ENCODE peak calls at places on chromosomes 12 and 14, in seven cellular contexts. One of them, this sample, is unnamed.

GRCh38 chr12:114735680-114736374 is 51.9 kb upstream of the TBX3 start:
- DNase-seq in upper lobe of right lung: no peak
- DNase-seq in lower lobe of right lung: no peak
- DNase-seq in astrocyte of the spinal cord: no peak
- DNase-seq in prostate gland: no peak
- DNase-seq in HFF-Myc: no peak
- DNase-seq in fibroblast of mammary gland: no peak
- DNase-seq in this sample: no peak

GRCh38 chr14:68146812-68147211 is 327.2 kb downstream of the RAD51B start:
- DNase-seq in upper lobe of right lung: no peak
- DNase-seq in lower lobe of right lung: no peak
- DNase-seq in astrocyte of the spinal cord: peak
- DNase-seq in fibroblast of mammary gland: peak
- DNase-seq in HFF-Myc: peak
- DNase-seq in prostate gland: peak
- DNase-seq in this sample: no peak

GRCh38 chr12:120397827-120398563 is 29.0 kb upstream of the MSI1 start:
- DNase-seq in astrocyte of the spinal cord: peak
- DNase-seq in HFF-Myc: no peak
- DNase-seq in prostate gland: peak
- DNase-seq in lower lobe of right lung: no peak
- DNase-seq in fibroblast of mammary gland: no peak
- DNase-seq in upper lobe of right lung: no peak
- DNase-seq in this sample: no peak

GRCh38 chr12:57816855-57817151 is 1.7 kb downstream of the AVIL start:
- DNase-seq in HFF-Myc: no peak
- DNase-seq in lower lobe of right lung: peak
- DNase-seq in prostate gland: no peak
- DNase-seq in fibroblast of mammary gland: peak
- DNase-seq in upper lobe of right lung: no peak
- DNase-seq in astrocyte of the spinal cord: no peak
- DNase-seq in this sample: no peak

GRCh38 chr14:29724991-29725390 is 202.7 kb downstream of the PRKD1 start:
- DNase-seq in prostate gland: no peak
- DNase-seq in HFF-Myc: no peak
- DNase-seq in astrocyte of the spinal cord: peak
- DNase-seq in upper lobe of right lung: no peak
- DNase-seq in lower lobe of right lung: no peak
- DNase-seq in fibroblast of mammary gland: peak
- DNase-seq in this sample: no peak

GRCh38 chr12:31231611-31232360 is 94.2 kb downstream of the SINHCAF start:
- DNase-seq in upper lobe of right lung: no peak
- DNase-seq in lower lobe of right lung: peak
- DNase-seq in HFF-Myc: no peak
- DNase-seq in fibroblast of mammary gland: no peak
- DNase-seq in prostate gland: no peak
- DNase-seq in astrocyte of the spinal cord: no peak
- DNase-seq in this sample: no peak

GRCh38 chr12:48765753-48766162 is 23.1 kb downstream of the ADCY6 start:
- DNase-seq in fibroblast of mammary gland: peak
- DNase-seq in prostate gland: no peak
- DNase-seq in upper lobe of right lung: no peak
- DNase-seq in HFF-Myc: no peak
- DNase-seq in lower lobe of right lung: no peak
- DNase-seq in astrocyte of the spinal cord: no peak
- DNase-seq in this sample: no peak

GRCh38 chr14:35883677-35884293 is 57.6 kb downstream of the BRMS1L start:
- DNase-seq in lower lobe of right lung: no peak
- DNase-seq in prostate gland: no peak
- DNase-seq in upper lobe of right lung: no peak
- DNase-seq in HFF-Myc: no peak
- DNase-seq in astrocyte of the spinal cord: peak
- DNase-seq in fibroblast of mammary gland: peak
- DNase-seq in this sample: no peak

GRCh38 chr14:37622231-37622923 is 26.9 kb downstream of the TTC6 start:
- DNase-seq in prostate gland: no peak
- DNase-seq in upper lobe of right lung: no peak
- DNase-seq in fibroblast of mammary gland: peak
- DNase-seq in HFF-Myc: no peak
- DNase-seq in astrocyte of the spinal cord: peak
- DNase-seq in lower lobe of right lung: no peak
- DNase-seq in this sample: no peak

GRCh38 chr12:107670999-107671643 is 14.5 kb upstream of the PWP1 start:
- DNase-seq in prostate gland: no peak
- DNase-seq in astrocyte of the spinal cord: no peak
- DNase-seq in lower lobe of right lung: no peak
- DNase-seq in upper lobe of right lung: no peak
- DNase-seq in fibroblast of mammary gland: peak
- DNase-seq in HFF-Myc: no peak
- DNase-seq in this sample: peak

GRCh38 chr12:76764856-76765255 is 941 bp downstream of the ZDHHC17 start:
- DNase-seq in fibroblast of mammary gland: peak
- DNase-seq in astrocyte of the spinal cord: peak
- DNase-seq in HFF-Myc: no peak
- DNase-seq in upper lobe of right lung: no peak
- DNase-seq in lower lobe of right lung: no peak
- DNase-seq in prostate gland: peak
- DNase-seq in this sample: no peak

GRCh38 chr12:17680220-17680619 is 409.8 kb downstream of the RERGL start:
- DNase-seq in upper lobe of right lung: no peak
- DNase-seq in fibroblast of mammary gland: no peak
- DNase-seq in lower lobe of right lung: no peak
- DNase-seq in astrocyte of the spinal cord: no peak
- DNase-seq in HFF-Myc: no peak
- DNase-seq in prostate gland: no peak
- DNase-seq in this sample: peak

GRCh38 chr14:53391156-53391555 is 238.0 kb upstream of the DDHD1 start:
- DNase-seq in astrocyte of the spinal cord: peak
- DNase-seq in prostate gland: no peak
- DNase-seq in lower lobe of right lung: no peak
- DNase-seq in fibroblast of mammary gland: peak
- DNase-seq in HFF-Myc: peak
- DNase-seq in upper lobe of right lung: no peak
- DNase-seq in this sample: no peak

GRCh38 chr14:72646861-72647528 is 246.9 kb downstream of the DPF3 start:
- DNase-seq in lower lobe of right lung: no peak
- DNase-seq in upper lobe of right lung: no peak
- DNase-seq in HFF-Myc: no peak
- DNase-seq in astrocyte of the spinal cord: peak
- DNase-seq in prostate gland: no peak
- DNase-seq in fibroblast of mammary gland: peak
- DNase-seq in this sample: no peak

GRCh38 chr12:60926256-60926655 is 1330.4 kb downstream of the SLC16A7 start:
- DNase-seq in astrocyte of the spinal cord: no peak
- DNase-seq in upper lobe of right lung: no peak
- DNase-seq in lower lobe of right lung: no peak
- DNase-seq in fibroblast of mammary gland: no peak
- DNase-seq in HFF-Myc: no peak
- DNase-seq in prostate gland: no peak
- DNase-seq in this sample: no peak

GRCh38 chr14:35386673-35387125 is 17.9 kb downstream of the NFKBIA start:
- DNase-seq in prostate gland: peak
- DNase-seq in astrocyte of the spinal cord: no peak
- DNase-seq in upper lobe of right lung: no peak
- DNase-seq in lower lobe of right lung: no peak
- DNase-seq in fibroblast of mammary gland: no peak
- DNase-seq in HFF-Myc: no peak
- DNase-seq in this sample: no peak

GRCh38 chr12:46963977-46964376 is 115.4 kb upstream of the PCED1B start:
- DNase-seq in astrocyte of the spinal cord: peak
- DNase-seq in prostate gland: no peak
- DNase-seq in HFF-Myc: no peak
- DNase-seq in upper lobe of right lung: no peak
- DNase-seq in lower lobe of right lung: no peak
- DNase-seq in fibroblast of mammary gland: peak
- DNase-seq in this sample: no peak

GRCh38 chr14:51539571-51540037 is 112.1 kb upstream of the FRMD6 start:
- DNase-seq in HFF-Myc: peak
- DNase-seq in lower lobe of right lung: no peak
- DNase-seq in fibroblast of mammary gland: peak
- DNase-seq in astrocyte of the spinal cord: peak
- DNase-seq in prostate gland: no peak
- DNase-seq in upper lobe of right lung: no peak
- DNase-seq in this sample: peak

GRCh38 chr14:51544426-51544825 is 107.3 kb upstream of the FRMD6 start:
- DNase-seq in fibroblast of mammary gland: no peak
- DNase-seq in HFF-Myc: no peak
- DNase-seq in lower lobe of right lung: no peak
- DNase-seq in prostate gland: no peak
- DNase-seq in astrocyte of the spinal cord: no peak
- DNase-seq in upper lobe of right lung: no peak
- DNase-seq in this sample: no peak

GRCh38 chr14:51538973-51539372 is 112.7 kb upstream of the FRMD6 start:
- DNase-seq in astrocyte of the spinal cord: no peak
- DNase-seq in upper lobe of right lung: no peak
- DNase-seq in lower lobe of right lung: no peak
- DNase-seq in fibroblast of mammary gland: no peak
- DNase-seq in HFF-Myc: no peak
- DNase-seq in prostate gland: no peak
- DNase-seq in this sample: no peak

GRCh38 chr14:51544901-51545300 is 106.8 kb upstream of the FRMD6 start:
- DNase-seq in prostate gland: no peak
- DNase-seq in astrocyte of the spinal cord: no peak
- DNase-seq in lower lobe of right lung: no peak
- DNase-seq in upper lobe of right lung: no peak
- DNase-seq in HFF-Myc: no peak
- DNase-seq in fibroblast of mammary gland: no peak
- DNase-seq in this sample: no peak

GRCh38 chr14:51540364-51540763 is 111.3 kb upstream of the FRMD6 start:
- DNase-seq in fibroblast of mammary gland: peak
- DNase-seq in HFF-Myc: no peak
- DNase-seq in astrocyte of the spinal cord: no peak
- DNase-seq in lower lobe of right lung: no peak
- DNase-seq in upper lobe of right lung: no peak
- DNase-seq in prostate gland: no peak
- DNase-seq in this sample: no peak
- H3K4me3 ChIP-seq in fibroblast of mammary gland: no peak
- H3K4me3 ChIP-seq in HFF-Myc: no peak
- H3K4me3 ChIP-seq in astrocyte of the spinal cord: no peak
- H3K4me3 ChIP-seq in lower lobe of right lung: no peak
- H3K4me3 ChIP-seq in upper lobe of right lung: no peak
- H3K4me3 ChIP-seq in prostate gland: no peak
- H3K4me3 ChIP-seq in this sample: no peak

GRCh38 chr14:77024171-77024627 is 4.3 kb downstream of the IRF2BPL start:
- DNase-seq in prostate gland: peak
- DNase-seq in astrocyte of the spinal cord: peak
- DNase-seq in lower lobe of right lung: peak
- DNase-seq in HFF-Myc: no peak
- DNase-seq in fibroblast of mammary gland: no peak
- DNase-seq in upper lobe of right lung: no peak
- DNase-seq in this sample: peak
- H3K4me3 ChIP-seq in prostate gland: peak
- H3K4me3 ChIP-seq in astrocyte of the spinal cord: peak
- H3K4me3 ChIP-seq in lower lobe of right lung: peak
- H3K4me3 ChIP-seq in HFF-Myc: peak
- H3K4me3 ChIP-seq in fibroblast of mammary gland: peak
- H3K4me3 ChIP-seq in upper lobe of right lung: peak
- H3K4me3 ChIP-seq in this sample: peak

GRCh38 chr12:54033980-54034783 is 1.3 kb downstream of the HOXC5 start:
- DNase-seq in fibroblast of mammary gland: peak
- DNase-seq in astrocyte of the spinal cord: peak
- DNase-seq in prostate gland: no peak
- DNase-seq in upper lobe of right lung: peak
- DNase-seq in lower lobe of right lung: no peak
- DNase-seq in HFF-Myc: no peak
- DNase-seq in this sample: no peak

GRCh38 chr12:54032627-54033100 is at the start of gene HOXC5:
- DNase-seq in prostate gland: peak
- DNase-seq in fibroblast of mammary gland: peak
- DNase-seq in astrocyte of the spinal cord: peak
- DNase-seq in upper lobe of right lung: peak
- DNase-seq in HFF-Myc: peak
- DNase-seq in lower lobe of right lung: no peak
- DNase-seq in this sample: no peak

GRCh38 chr12:54032220-54032619 is 630 bp upstream of the HOXC5 start:
- DNase-seq in lower lobe of right lung: no peak
- DNase-seq in prostate gland: no peak
- DNase-seq in upper lobe of right lung: no peak
- DNase-seq in HFF-Myc: no peak
- DNase-seq in astrocyte of the spinal cord: no peak
- DNase-seq in fibroblast of mammary gland: no peak
- DNase-seq in this sample: no peak

GRCh38 chr12:54034784-54035310 is 2.0 kb downstream of the HOXC5 start:
- DNase-seq in fibroblast of mammary gland: no peak
- DNase-seq in HFF-Myc: no peak
- DNase-seq in prostate gland: no peak
- DNase-seq in upper lobe of right lung: peak
- DNase-seq in lower lobe of right lung: no peak
- DNase-seq in astrocyte of the spinal cord: no peak
- DNase-seq in this sample: no peak

GRCh38 chr12:54033106-54033979 is 493 bp downstream of the HOXC5 start:
- DNase-seq in astrocyte of the spinal cord: peak
- DNase-seq in upper lobe of right lung: peak
- DNase-seq in prostate gland: peak
- DNase-seq in lower lobe of right lung: no peak
- DNase-seq in fibroblast of mammary gland: peak
- DNase-seq in HFF-Myc: no peak
- DNase-seq in this sample: no peak
- H3K4me3 ChIP-seq in astrocyte of the spinal cord: peak
- H3K4me3 ChIP-seq in upper lobe of right lung: peak
- H3K4me3 ChIP-seq in prostate gland: no peak
- H3K4me3 ChIP-seq in lower lobe of right lung: peak
- H3K4me3 ChIP-seq in fibroblast of mammary gland: peak
- H3K4me3 ChIP-seq in HFF-Myc: peak
- H3K4me3 ChIP-seq in this sample: no peak

GRCh38 chr12:12495536-12495935 is 67.1 kb downstream of the DUSP16 start:
- DNase-seq in HFF-Myc: no peak
- DNase-seq in upper lobe of right lung: no peak
- DNase-seq in prostate gland: no peak
- DNase-seq in lower lobe of right lung: no peak
- DNase-seq in fibroblast of mammary gland: no peak
- DNase-seq in astrocyte of the spinal cord: peak
- DNase-seq in this sample: no peak
- H3K4me3 ChIP-seq in HFF-Myc: no peak
- H3K4me3 ChIP-seq in upper lobe of right lung: no peak
- H3K4me3 ChIP-seq in prostate gland: no peak
- H3K4me3 ChIP-seq in lower lobe of right lung: no peak
- H3K4me3 ChIP-seq in fibroblast of mammary gland: no peak
- H3K4me3 ChIP-seq in astrocyte of the spinal cord: no peak
- H3K4me3 ChIP-seq in this sample: no peak

GRCh38 chr14:60166144-60166543 is 946 bp upstream of the DHRS7 start:
- DNase-seq in prostate gland: no peak
- DNase-seq in astrocyte of the spinal cord: no peak
- DNase-seq in HFF-Myc: no peak
- DNase-seq in upper lobe of right lung: no peak
- DNase-seq in lower lobe of right lung: no peak
- DNase-seq in fibroblast of mammary gland: no peak
- DNase-seq in this sample: no peak
- H3K4me3 ChIP-seq in prostate gland: no peak
- H3K4me3 ChIP-seq in astrocyte of the spinal cord: no peak
- H3K4me3 ChIP-seq in HFF-Myc: no peak
- H3K4me3 ChIP-seq in upper lobe of right lung: no peak
- H3K4me3 ChIP-seq in lower lobe of right lung: peak
- H3K4me3 ChIP-seq in fibroblast of mammary gland: no peak
- H3K4me3 ChIP-seq in this sample: no peak

GRCh38 chr12:49967777-49968250 is 4.9 kb upstream of the AQP6 start:
- DNase-seq in prostate gland: no peak
- DNase-seq in lower lobe of right lung: no peak
- DNase-seq in HFF-Myc: no peak
- DNase-seq in astrocyte of the spinal cord: no peak
- DNase-seq in fibroblast of mammary gland: no peak
- DNase-seq in upper lobe of right lung: no peak
- DNase-seq in this sample: no peak
- H3K4me3 ChIP-seq in prostate gland: no peak
- H3K4me3 ChIP-seq in lower lobe of right lung: peak
- H3K4me3 ChIP-seq in HFF-Myc: peak
- H3K4me3 ChIP-seq in astrocyte of the spinal cord: peak
- H3K4me3 ChIP-seq in fibroblast of mammary gland: peak
- H3K4me3 ChIP-seq in upper lobe of right lung: peak
- H3K4me3 ChIP-seq in this sample: peak

This sample was measured in iPS DF 6.9.